ENCODE peak calls at places on chromosomes 7 and 10, in five cellular contexts. J, O, B, M and N are unnamed samples.

GRCh38 chr7:92790987-92791386 is 45.4 kb downstream of the CDK6 start:
- DNase-seq in M (no peak), B (no peak), J (no peak), O (no peak), N (no peak)

GRCh38 chr10:123016228-123016627 is 7.4 kb downstream of the ACADSB start:
- DNase-seq in O (no peak), M (no peak), J (no peak), B (no peak), N (no peak)

GRCh38 chr10:72248477-72249151 is 25.1 kb upstream of the DDIT4 start:
- DNase-seq in J (no peak), B (peak; percentile 73), M (no peak), O (peak; percentile 79), N (peak; percentile 86)

GRCh38 chr7:45919231-45919825 is 1.7 kb downstream of the IGFBP3 start:
- DNase-seq in B (no peak), M (no peak), J (no peak), O (no peak), N (no peak)

GRCh38 chr10:116329153-116329552 is 4.9 kb downstream of the CCDC172 start:
- DNase-seq in M (no peak), O (no peak), J (no peak), B (no peak), N (no peak)

GRCh38 chr7:66355762-66356161 is 150.6 kb downstream of the TPST1 start:
- DNase-seq in B (no peak), M (no peak), J (no peak), O (no peak), N (no peak)

GRCh38 chr10:50624866-50625491 is 1.2 kb upstream of the SGMS1 start:
- DNase-seq in O (peak; percentile 67), M (no peak), J (peak; percentile 41), B (peak; percentile 83), N (peak; percentile 11)

GRCh38 chr10:36468620-36469019 is 656.8 kb upstream of the ANKRD30A start:
- DNase-seq in B (no peak), M (no peak), J (no peak), O (no peak), N (no peak)

GRCh38 chr7:63027075-63027474 is 971.6 kb upstream of the ZNF722 start:
- DNase-seq in O (no peak), J (no peak), M (no peak), B (no peak), N (no peak)

GRCh38 chr7:52826515-52826914 is 208.9 kb upstream of the POM121L12 start:
- DNase-seq in J (no peak), B (no peak), M (no peak), O (no peak), N (no peak)

GRCh38 chr10:77601488-77601887 is 36.1 kb downstream of the KCNMA1 start:
- DNase-seq in M (no peak), J (no peak), O (no peak), B (no peak), N (no peak)

GRCh38 chr7:73904219-73905136 is 43.5 kb downstream of the TMEM270 start:
- DNase-seq in O (no peak), M (no peak), J (no peak), B (no peak), N (no peak)

GRCh38 chr7:74299401-74299800 is 10.2 kb downstream of the CLIP2 start:
- DNase-seq in O (no peak), M (no peak), J (no peak), B (no peak), N (no peak)

GRCh38 chr10:114323023-114323422 is 81.3 kb downstream of the AFAP1L2 start:
- DNase-seq in J (no peak), B (no peak), M (no peak), O (no peak), N (no peak)

GRCh38 chr10:60428387-60428737 is 38.7 kb upstream of the ANK3 start:
- DNase-seq in M (no peak), J (no peak), B (no peak), O (no peak), N (no peak)

GRCh38 chr10:124491105-124491504 is 29.5 kb downstream of the LHPP start:
- DNase-seq in B (no peak), J (no peak), M (no peak), O (no peak), N (no peak)

GRCh38 chr7:11228515-11228914 is 254.8 kb downstream of the PHF14 start:
- DNase-seq in M (no peak), B (no peak), J (no peak), O (no peak), N (no peak)

GRCh38 chr10:116158036-116158435 is 115.0 kb downstream of the GFRA1 start:
- DNase-seq in O (no peak), J (no peak), B (no peak), M (no peak), N (no peak)

GRCh38 chr7:44259547-44260457 is 59.0 kb downstream of the YKT6 start:
- DNase-seq in J (no peak), M (peak; percentile 82), B (no peak), O (peak; percentile 19), N (no peak)

GRCh38 chr10:124657806-124658205 is 86.4 kb downstream of the FAM53B start:
- DNase-seq in J (no peak), O (no peak), B (no peak), M (no peak), N (peak; percentile 84)

GRCh38 chr7:12199363-12199762 is 11.7 kb upstream of the TMEM106B start:
- DNase-seq in J (no peak), O (no peak), M (no peak), B (no peak), N (no peak)